ENCODE peak calls at places on chromosomes 4 and X, in eight cellular contexts. D, J, M, E, H, K, G and S are unnamed samples.

GRCh38 chr4:40699648-40700047 is 50.1 kb upstream of the NSUN7 start:
- DNase-seq in D (no peak), J (peak; percentile 64), M (no peak), E (peak; percentile 22), H (no peak), K (no peak), G (no peak), S (no peak)

GRCh38 chrX:6681469-6681868 is 146.6 kb upstream of the VCX3A start:
- DNase-seq in D (no peak), J (no peak), M (no peak), E (no peak), H (no peak), K (no peak), G (no peak), S (no peak)

GRCh38 chr4:96675916-96676315 is 836.0 kb downstream of the PDHA2 start:
- DNase-seq in D (no peak), J (no peak), M (no peak), E (no peak), H (no peak), K (no peak), G (no peak), S (no peak)

GRCh38 chr4:159026329-159026728 is 76.5 kb upstream of the RAPGEF2 start:
- DNase-seq in D (no peak), J (no peak), M (no peak), E (no peak), H (no peak), K (no peak), G (no peak), S (no peak)

GRCh38 chr4:176475091-176475490 is 155.3 kb downstream of the SPCS3 start:
- DNase-seq in D (no peak), J (no peak), M (no peak), E (no peak), H (no peak), K (no peak), G (no peak), S (no peak)

GRCh38 chr4:140150636-140150885 is 3.4 kb downstream of the MAML3 start:
- DNase-seq in D (no peak), J (no peak), M (no peak), E (no peak), H (no peak), K (no peak), G (no peak), S (no peak)

GRCh38 chrX:13216139-13216538 is 103.7 kb downstream of the ATXN3L start:
- DNase-seq in D (no peak), J (peak; percentile 16), M (no peak), E (no peak), H (no peak), K (no peak), G (no peak), S (no peak)

GRCh38 chr4:16532240-16532990 is 306.1 kb upstream of the TAPT1 start:
- DNase-seq in D (no peak), J (peak; percentile 92), M (no peak), E (peak; percentile 47), H (no peak), K (no peak), G (no peak), S (peak; percentile 11)

GRCh38 chr4:63460075-63460474 is 949.2 kb downstream of the TECRL start:
- DNase-seq in D (no peak), J (no peak), M (no peak), E (no peak), H (no peak), K (no peak), G (no peak), S (no peak)

GRCh38 chrX:29090811-29091210 is 503.6 kb downstream of the IL1RAPL1 start:
- DNase-seq in D (peak; percentile 35), J (no peak), M (no peak), E (peak; percentile 21), H (peak; percentile 12), K (no peak), G (no peak), S (peak; percentile 16)

GRCh38 chr4:11367371-11367770 is 61.3 kb downstream of the HS3ST1 start:
- DNase-seq in D (peak; percentile 57), J (no peak), M (no peak), E (peak; percentile 32), H (no peak), K (no peak), G (no peak), S (peak; percentile 50)

GRCh38 chr4:143359794-143360193 is 23.1 kb downstream of the GAB1 start:
- DNase-seq in D (no peak), J (no peak), M (no peak), E (no peak), H (no peak), K (no peak), G (no peak), S (no peak)

GRCh38 chr4:1777822-1778641 is 15.1 kb upstream of the FGFR3 start:
- DNase-seq in D (peak; percentile 97), J (peak; percentile 35), M (no peak), E (peak; percentile 14), H (peak; percentile 93), K (no peak), G (no peak), S (peak; percentile 62)

GRCh38 chr4:1783011-1783410 is 10.1 kb upstream of the FGFR3 start:
- DNase-seq in D (no peak), J (no peak), M (no peak), E (no peak), H (no peak), K (no peak), G (no peak), S (no peak)

GRCh38 chr4:1778642-1779392 is 14.3 kb upstream of the FGFR3 start:
- DNase-seq in D (no peak), J (no peak), M (no peak), E (no peak), H (no peak), K (no peak), G (no peak), S (no peak)

GRCh38 chr4:1779588-1780382 is 13.3 kb upstream of the FGFR3 start:
- DNase-seq in D (no peak), J (no peak), M (no peak), E (no peak), H (no peak), K (no peak), G (no peak), S (no peak)

DNA sequence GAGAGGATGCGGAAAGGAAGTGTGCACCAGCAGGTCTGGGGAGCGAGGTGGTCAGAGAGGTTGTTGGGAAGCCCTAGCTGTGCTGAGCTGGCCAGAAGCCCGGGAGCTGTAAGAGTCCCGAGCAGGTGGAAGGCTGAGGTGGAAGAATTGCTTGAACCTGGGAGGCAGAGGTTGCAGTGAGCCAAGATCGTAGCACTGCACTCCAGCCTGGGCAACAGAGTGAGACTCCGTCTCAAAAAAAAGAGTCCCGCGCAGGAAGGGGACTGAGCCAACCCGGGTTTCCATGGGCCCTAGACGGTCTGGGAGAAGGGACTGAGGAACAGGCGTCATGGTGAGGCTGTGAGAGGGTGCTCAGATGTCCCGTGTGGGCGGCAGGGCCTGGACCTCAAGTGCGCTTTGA is 12.7 kb upstream of the FGFR3 start:
- DNase-seq in D (no peak), J (no peak), M (no peak), E (no peak), H (no peak), K (no peak), G (no peak), S (no peak)
- TF ChIP-seq EZH2phosphoT487 in D (no peak), J (no peak), M (no peak), E (no peak), H (no peak), K (no peak), G (no peak), S (no peak)

GRCh38 chr4:133245226-133245625 is 96.1 kb downstream of the PCDH10 start:
- DNase-seq in D (no peak), J (no peak), M (no peak), E (no peak), H (no peak), K (no peak), G (no peak), S (no peak)

GRCh38 chr4:133247861-133248260 is 98.8 kb downstream of the PCDH10 start:
- DNase-seq in D (no peak), J (no peak), M (no peak), E (no peak), H (no peak), K (no peak), G (no peak), S (no peak)
- TF ChIP-seq EZH2phosphoT487 in D (no peak), J (no peak), M (no peak), E (no peak), H (no peak), K (no peak), G (no peak), S (no peak)

GRCh38 chr4:121209171-121209570 is 45.0 kb upstream of the TNIP3 start:
- DNase-seq in D (no peak), J (no peak), M (no peak), E (no peak), H (no peak), K (no peak), G (no peak), S (no peak)
- TF ChIP-seq EZH2phosphoT487 in D (no peak), J (no peak), M (no peak), E (no peak), H (no peak), K (no peak), G (no peak), S (no peak)

GRCh38 chr4:132227349-132228165 is 921.5 kb upstream of the PCDH10 start:
- DNase-seq in D (peak; percentile 88), J (peak; percentile 51), M (no peak), E (peak; percentile 76), H (peak; percentile 80), K (peak; percentile 7), G (peak; percentile 51), S (peak; percentile 90)
- TF ChIP-seq EZH2phosphoT487 in D (no peak), J (no peak), M (no peak), E (no peak), H (no peak), K (no peak), G (no peak), S (no peak)

GRCh38 chr4:146916479-146917076 is 29.1 kb downstream of the TTC29 start:
- DNase-seq in D (peak; percentile 49), J (peak; percentile 62), M (peak; percentile 35), E (peak; percentile 67), H (peak; percentile 62), K (peak; percentile 7), G (peak; percentile 26), S (peak; percentile 48)
- TF ChIP-seq EZH2phosphoT487 in D (no peak), J (no peak), M (no peak), E (no peak), H (no peak), K (no peak), G (no peak), S (no peak)

GRCh38 chr4:13833171-13833804 is 205.8 kb upstream of the BOD1L1 start:
- DNase-seq in D (no peak), J (no peak), M (no peak), E (no peak), H (no peak), K (no peak), G (no peak), S (no peak)
- TF ChIP-seq EZH2phosphoT487 in D (no peak), J (no peak), M (no peak), E (no peak), H (no peak), K (no peak), G (no peak), S (no peak)

GRCh38 chrX:23554304-23554703 is 113.0 kb upstream of the PRDX4 start:
- DNase-seq in D (peak; percentile 63), J (peak; percentile 53), M (peak; percentile 9), E (peak; percentile 68), H (peak; percentile 55), K (peak; percentile 10), G (peak; percentile 22), S (peak; percentile 72)
- TF ChIP-seq EZH2phosphoT487 in D (no peak), J (no peak), M (no peak), E (no peak), H (no peak), K (no peak), G (no peak), S (no peak)